ENCODE peak calls at places on chromosome 5, in five cellular contexts. I, K, L, W and N are unnamed samples.
A peak's percentile ranks its signal among the peaks of the same experiment; 100 is the strongest.

GRCh38 chr5:144844086-144844485 is 673.4 kb downstream of the KCTD16 start:
- DNase-seq in I (no peak), K (no peak), L (no peak), W (no peak), N (no peak)

GRCh38 chr5:514673-515072 is 9.6 kb downstream of the SLC9A3 start:
- DNase-seq in I (no peak), K (no peak), L (no peak), W (no peak), N (no peak)

GRCh38 chr5:142934335-142934734 is 164.2 kb downstream of the ARHGAP26 start:
- DNase-seq in I (no peak), K (no peak), L (no peak), W (no peak), N (no peak)

GRCh38 chr5:73236541-73237128 is 63.6 kb downstream of the TMEM174 start:
- DNase-seq in I (no peak), K (no peak), L (no peak), W (no peak), N (peak; percentile 15)

GRCh38 chr5:150428106-150428876 is 15.6 kb upstream of the CD74 start:
- DNase-seq in I (no peak), K (no peak), L (peak; percentile 65), W (no peak), N (no peak)

GRCh38 chr5:139636975-139637408 is 11.2 kb upstream of the CXXC5 start:
- DNase-seq in I (no peak), K (no peak), L (peak; percentile 81), W (no peak), N (peak; percentile 38)

GRCh38 chr5:68169898-68170297 is 45.7 kb upstream of the PIK3R1 start:
- DNase-seq in I (no peak), K (no peak), L (no peak), W (no peak), N (no peak)

GRCh38 chr5:171830686-171831085 is 45.1 kb downstream of the SMIM23 start:
- DNase-seq in I (no peak), K (no peak), L (peak; percentile 5), W (no peak), N (no peak)

GRCh38 chr5:50856720-50857119 is 190.3 kb downstream of the PARP8 start:
- DNase-seq in I (no peak), K (no peak), L (no peak), W (peak; percentile 85), N (no peak)

GRCh38 chr5:35454011-35454525 is 163.6 kb upstream of the SPEF2 start:
- DNase-seq in I (no peak), K (no peak), L (no peak), W (no peak), N (no peak)

GRCh38 chr5:138975098-138975847 is 100.1 kb upstream of the LRRTM2 start:
- DNase-seq in I (no peak), K (no peak), L (peak; percentile 87), W (no peak), N (no peak)

GRCh38 chr5:35860686-35861085 is 4.0 kb downstream of the IL7R start:
- DNase-seq in I (no peak), K (no peak), L (no peak), W (no peak), N (no peak)